ENCODE peak calls at places on chromosomes 2 and 18, in four cellular contexts. X, C, B and A are unnamed samples.

GRCh38 chr2:159010340-159010739 is 41.9 kb downstream of the TANC1 start:
- DNase-seq in C (no peak), X (no peak), B (no peak), A (no peak)

GRCh38 chr18:5895300-5895885 is at the start of gene TMEM200C:
- DNase-seq in C (no peak), X (no peak), B (peak), A (no peak)

GRCh38 chr2:201779996-201780673 is 598 bp downstream of the ALS2 start:
- DNase-seq in B (no peak), C (no peak), X (no peak), A (no peak)

GRCh38 chr2:210818473-210818872 is 262.1 kb downstream of the CPS1 start:
- DNase-seq in C (no peak), B (no peak), X (no peak), A (no peak)

GRCh38 chr18:56314396-56314795 is 324.0 kb downstream of the TXNL1 start:
- DNase-seq in X (no peak), C (no peak), B (no peak), A (no peak)

GRCh38 chr2:196591004-196591403 is 48.5 kb upstream of the CCDC150 start:
- DNase-seq in C (no peak), X (no peak), B (no peak), A (no peak)

GRCh38 chr2:232361646-232362045 is 16.9 kb upstream of the ALPP start:
- DNase-seq in B (no peak), C (no peak), X (no peak), A (no peak)

GRCh38 chr2:150729495-150729955 is 242.1 kb upstream of the RND3 start:
- DNase-seq in C (no peak), B (no peak), X (no peak), A (no peak)

GRCh38 chr18:40841473-40841872 is 1113.6 kb upstream of the PIK3C3 start:
- DNase-seq in X (no peak), C (no peak), B (no peak), A (no peak)

GRCh38 chr2:181324912-181325311 is 132.3 kb upstream of the ITGA4 start:
- DNase-seq in B (no peak), C (no peak), X (no peak), A (no peak)

GRCh38 chr2:29398384-29399237 is 283.4 kb downstream of the CLIP4 start:
- DNase-seq in B (no peak), X (no peak), C (no peak), A (no peak)

GRCh38 chr2:67686254-67686653 is 289.1 kb downstream of the ETAA1 start:
- DNase-seq in X (no peak), B (no peak), C (no peak), A (no peak)

GRCh38 chr2:237118731-237119130 is 33.0 kb downstream of the COPS8 start:
- DNase-seq in C (no peak), X (no peak), B (no peak), A (no peak)

GRCh38 chr18:74131124-74131523 is 16.5 kb downstream of the FBXO15 start:
- DNase-seq in X (no peak), C (no peak), B (no peak), A (no peak)

GRCh38 chr2:232534940-232535735 is 4.4 kb upstream of the CHRNG start:
- DNase-seq in B (no peak), C (no peak), X (no peak), A (no peak)

GRCh38 chr2:108169982-108170625 is 69.7 kb upstream of the SULT1C3 start:
- DNase-seq in C (no peak), X (no peak), B (no peak), A (no peak)
- TF ChIP-seq CTCF in C (no peak), X (peak), B (peak), A (no peak)

GRCh38 chr2:134122610-134123009 is 131.3 kb upstream of the MGAT5 start:
- DNase-seq in C (no peak), B (no peak), X (no peak), A (no peak)
- TF ChIP-seq CTCF in C (no peak), B (no peak), X (peak), A (no peak)

GRCh38 chr2:75481041-75481836 is 79.5 kb downstream of the EVA1A start:
- DNase-seq in X (peak), C (no peak), B (no peak), A (no peak)
- TF ChIP-seq CTCF in X (peak), C (no peak), B (no peak), A (no peak)

DNA sequence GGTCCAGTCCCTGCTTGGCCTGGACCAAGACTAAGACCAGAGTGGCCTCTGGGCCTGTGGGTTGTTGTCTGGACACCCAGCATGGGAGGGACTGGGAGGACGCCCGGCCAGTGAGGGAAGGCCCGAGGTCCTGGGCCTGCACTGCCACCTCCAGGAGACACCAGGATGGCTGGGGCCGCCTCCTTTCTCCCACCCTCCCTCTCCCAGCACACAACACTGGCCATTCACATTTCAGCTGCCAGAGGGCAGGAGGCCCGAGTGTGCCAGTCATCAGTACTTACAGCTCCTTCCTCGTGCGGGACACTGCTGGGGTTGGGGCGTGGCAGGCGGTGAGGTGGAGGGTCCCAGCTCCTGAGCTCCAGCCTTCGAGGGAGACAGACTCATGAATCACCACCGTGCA is 133.5 kb downstream of the ASB1 start:
- DNase-seq in B (no peak), C (no peak), X (no peak), A (no peak)
- TF ChIP-seq CTCF in B (no peak), C (no peak), X (no peak), A (no peak)

GRCh38 chr2:74741651-74742050 is 87.6 kb downstream of the SEMA4F start:
- DNase-seq in B (no peak), X (no peak), C (no peak), A (no peak)

GRCh38 chr2:74739733-74740241 is 85.7 kb downstream of the SEMA4F start:
- DNase-seq in X (no peak), B (no peak), C (no peak), A (no peak)

GRCh38 chr2:74739129-74739528 is 85.1 kb downstream of the SEMA4F start:
- DNase-seq in B (no peak), X (no peak), C (no peak), A (no peak)

GRCh38 chr2:74741076-74741460 is 87.0 kb downstream of the SEMA4F start:
- DNase-seq in X (no peak), C (no peak), B (no peak), A (peak)

DNA sequence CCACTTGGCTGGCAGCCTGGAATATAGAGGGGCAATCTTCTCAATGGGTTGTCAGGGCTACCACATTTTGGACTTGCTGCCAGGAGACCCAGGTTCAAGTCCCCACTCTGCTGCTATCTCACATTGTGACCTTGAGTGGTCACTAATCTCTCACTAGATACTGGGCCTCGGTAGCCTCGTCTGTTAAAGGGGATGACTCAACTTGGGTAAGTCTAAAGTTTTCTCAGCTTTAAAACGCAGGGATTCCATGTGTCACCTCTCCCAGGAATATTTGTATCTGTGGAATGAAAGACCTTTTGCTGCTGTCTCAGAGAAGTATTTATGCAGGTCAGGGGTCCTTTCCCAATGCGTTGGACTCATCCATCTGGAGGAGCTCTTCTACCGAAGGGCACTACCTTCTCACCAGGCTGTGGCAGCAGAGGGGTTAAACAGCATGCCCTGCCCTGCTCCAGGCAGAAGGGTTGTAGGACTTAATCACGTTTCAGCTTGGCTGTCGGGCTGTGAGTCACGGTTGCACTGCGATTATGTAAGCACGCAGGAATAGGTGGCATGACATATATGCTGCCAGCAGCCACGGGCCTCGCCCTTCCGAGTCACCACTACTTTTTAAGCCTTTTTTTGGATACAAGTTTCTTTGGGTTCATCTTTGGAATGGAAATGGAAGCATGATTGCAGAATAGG is 86.5 kb downstream of the SEMA4F start:
- DNase-seq in B (no peak), X (no peak), C (peak), A (peak)
- TF ChIP-seq CTCF in B (no peak), X (no peak), C (no peak), A (no peak)